ENCODE peak calls at places on chromosomes 7 and 10, in nine cellular contexts. One of them, this sample, is unnamed.
A peak's percentile ranks its signal among the peaks of the same experiment; 100 is the strongest.

GRCh38 chr10:110399163-110400094 is 94.7 kb upstream of the SMNDC1 start:
- DNase-seq in uterus: no peak
- DNase-seq in H54: peak; percentile 54
- DNase-seq in GM20000: no peak
- DNase-seq in CD8-positive, alpha-beta memory T cell: no peak
- DNase-seq in activated naive CD4-positive, alpha-beta T cell treated with anti-CD3 and anti-CD28 coated beads, Interleukin-2, amount 50 U/mL, for 72 hours: no peak
- DNase-seq in cardiac muscle cell: peak; percentile 98
- DNase-seq in cardiac fibroblast: peak; percentile 100
- DNase-seq in activated T-cell treated with anti-CD3 and anti-CD28 coated beads, Interleukin-2, amount 50 U/mL, for 72 hours: no peak
- DNase-seq in this sample: no peak

GRCh38 chr7:29622335-29623265 is 59.0 kb downstream of the PRR15 start:
- DNase-seq in GM20000: no peak
- DNase-seq in CD8-positive, alpha-beta memory T cell: no peak
- DNase-seq in cardiac fibroblast: peak; percentile 96
- DNase-seq in activated T-cell treated with anti-CD3 and anti-CD28 coated beads, Interleukin-2, amount 50 U/mL, for 72 hours: no peak
- DNase-seq in H54: peak; percentile 91
- DNase-seq in uterus: no peak
- DNase-seq in cardiac muscle cell: peak; percentile 83
- DNase-seq in activated naive CD4-positive, alpha-beta T cell treated with anti-CD3 and anti-CD28 coated beads, Interleukin-2, amount 50 U/mL, for 72 hours: no peak
- DNase-seq in this sample: no peak

GRCh38 chr10:5782174-5782573 is 31.1 kb downstream of the GDI2 start:
- DNase-seq in activated naive CD4-positive, alpha-beta T cell treated with anti-CD3 and anti-CD28 coated beads, Interleukin-2, amount 50 U/mL, for 72 hours: no peak
- DNase-seq in activated T-cell treated with anti-CD3 and anti-CD28 coated beads, Interleukin-2, amount 50 U/mL, for 72 hours: no peak
- DNase-seq in CD8-positive, alpha-beta memory T cell: no peak
- DNase-seq in GM20000: no peak
- DNase-seq in cardiac fibroblast: no peak
- DNase-seq in cardiac muscle cell: no peak
- DNase-seq in H54: no peak
- DNase-seq in uterus: no peak
- DNase-seq in this sample: no peak

GRCh38 chr10:92690211-92691041 is 671 bp downstream of the HHEX start:
- DNase-seq in H54: no peak
- DNase-seq in uterus: no peak
- DNase-seq in activated naive CD4-positive, alpha-beta T cell treated with anti-CD3 and anti-CD28 coated beads, Interleukin-2, amount 50 U/mL, for 72 hours: peak; percentile 62
- DNase-seq in cardiac fibroblast: peak; percentile 67
- DNase-seq in GM20000: peak; percentile 68
- DNase-seq in activated T-cell treated with anti-CD3 and anti-CD28 coated beads, Interleukin-2, amount 50 U/mL, for 72 hours: peak; percentile 76
- DNase-seq in CD8-positive, alpha-beta memory T cell: peak; percentile 52
- DNase-seq in cardiac muscle cell: peak; percentile 74
- DNase-seq in this sample: peak; percentile 74

GRCh38 chr7:111638048-111638447 is 75.8 kb upstream of the IMMP2L start:
- DNase-seq in GM20000: no peak
- DNase-seq in cardiac muscle cell: peak; percentile 19
- DNase-seq in CD8-positive, alpha-beta memory T cell: no peak
- DNase-seq in cardiac fibroblast: no peak
- DNase-seq in H54: no peak
- DNase-seq in activated naive CD4-positive, alpha-beta T cell treated with anti-CD3 and anti-CD28 coated beads, Interleukin-2, amount 50 U/mL, for 72 hours: no peak
- DNase-seq in uterus: no peak
- DNase-seq in activated T-cell treated with anti-CD3 and anti-CD28 coated beads, Interleukin-2, amount 50 U/mL, for 72 hours: no peak
- DNase-seq in this sample: no peak

GRCh38 chr10:131074682-131075081 is 236.8 kb downstream of the TCERG1L start:
- DNase-seq in cardiac muscle cell: no peak
- DNase-seq in GM20000: no peak
- DNase-seq in uterus: no peak
- DNase-seq in cardiac fibroblast: no peak
- DNase-seq in CD8-positive, alpha-beta memory T cell: no peak
- DNase-seq in H54: no peak
- DNase-seq in activated naive CD4-positive, alpha-beta T cell treated with anti-CD3 and anti-CD28 coated beads, Interleukin-2, amount 50 U/mL, for 72 hours: no peak
- DNase-seq in activated T-cell treated with anti-CD3 and anti-CD28 coated beads, Interleukin-2, amount 50 U/mL, for 72 hours: no peak
- DNase-seq in this sample: no peak

GRCh38 chr7:37916673-37917660 is at the start of gene SFRP4:
- DNase-seq in cardiac muscle cell: peak; percentile 75
- DNase-seq in CD8-positive, alpha-beta memory T cell: no peak
- DNase-seq in H54: peak; percentile 52
- DNase-seq in activated naive CD4-positive, alpha-beta T cell treated with anti-CD3 and anti-CD28 coated beads, Interleukin-2, amount 50 U/mL, for 72 hours: no peak
- DNase-seq in uterus: peak; percentile 85
- DNase-seq in GM20000: peak; percentile 73
- DNase-seq in activated T-cell treated with anti-CD3 and anti-CD28 coated beads, Interleukin-2, amount 50 U/mL, for 72 hours: peak; percentile 21
- DNase-seq in cardiac fibroblast: peak; percentile 74
- DNase-seq in this sample: peak; percentile 34

GRCh38 chr10:121662945-121663917 is 65.0 kb upstream of the FGFR2 start:
- DNase-seq in cardiac muscle cell: no peak
- DNase-seq in activated T-cell treated with anti-CD3 and anti-CD28 coated beads, Interleukin-2, amount 50 U/mL, for 72 hours: no peak
- DNase-seq in CD8-positive, alpha-beta memory T cell: no peak
- DNase-seq in H54: peak; percentile 14
- DNase-seq in GM20000: peak; percentile 20
- DNase-seq in uterus: no peak
- DNase-seq in activated naive CD4-positive, alpha-beta T cell treated with anti-CD3 and anti-CD28 coated beads, Interleukin-2, amount 50 U/mL, for 72 hours: peak; percentile 7
- DNase-seq in cardiac fibroblast: no peak
- DNase-seq in this sample: no peak

GRCh38 chr7:118349604-118350003 is 125.1 kb downstream of the ANKRD7 start:
- DNase-seq in activated T-cell treated with anti-CD3 and anti-CD28 coated beads, Interleukin-2, amount 50 U/mL, for 72 hours: no peak
- DNase-seq in CD8-positive, alpha-beta memory T cell: no peak
- DNase-seq in H54: no peak
- DNase-seq in activated naive CD4-positive, alpha-beta T cell treated with anti-CD3 and anti-CD28 coated beads, Interleukin-2, amount 50 U/mL, for 72 hours: no peak
- DNase-seq in cardiac muscle cell: no peak
- DNase-seq in GM20000: no peak
- DNase-seq in cardiac fibroblast: no peak
- DNase-seq in uterus: no peak
- DNase-seq in this sample: no peak

GRCh38 chr10:72069751-72070501 is 18.4 kb downstream of the SPOCK2 start:
- DNase-seq in cardiac muscle cell: no peak
- DNase-seq in GM20000: no peak
- DNase-seq in activated naive CD4-positive, alpha-beta T cell treated with anti-CD3 and anti-CD28 coated beads, Interleukin-2, amount 50 U/mL, for 72 hours: no peak
- DNase-seq in CD8-positive, alpha-beta memory T cell: no peak
- DNase-seq in H54: peak; percentile 47
- DNase-seq in activated T-cell treated with anti-CD3 and anti-CD28 coated beads, Interleukin-2, amount 50 U/mL, for 72 hours: no peak
- DNase-seq in cardiac fibroblast: no peak
- DNase-seq in uterus: no peak
- DNase-seq in this sample: no peak

GRCh38 chr7:28358423-28358868 is 53.9 kb upstream of the CREB5 start:
- DNase-seq in activated naive CD4-positive, alpha-beta T cell treated with anti-CD3 and anti-CD28 coated beads, Interleukin-2, amount 50 U/mL, for 72 hours: no peak
- DNase-seq in H54: peak; percentile 81
- DNase-seq in cardiac fibroblast: peak; percentile 94
- DNase-seq in uterus: no peak
- DNase-seq in activated T-cell treated with anti-CD3 and anti-CD28 coated beads, Interleukin-2, amount 50 U/mL, for 72 hours: no peak
- DNase-seq in CD8-positive, alpha-beta memory T cell: no peak
- DNase-seq in GM20000: no peak
- DNase-seq in cardiac muscle cell: peak; percentile 74
- DNase-seq in this sample: no peak

GRCh38 chr7:66845382-66846095 is 75.5 kb upstream of the TMEM248 start:
- DNase-seq in cardiac muscle cell: peak; percentile 3
- DNase-seq in GM20000: no peak
- DNase-seq in uterus: no peak
- DNase-seq in H54: no peak
- DNase-seq in cardiac fibroblast: no peak
- DNase-seq in activated T-cell treated with anti-CD3 and anti-CD28 coated beads, Interleukin-2, amount 50 U/mL, for 72 hours: no peak
- DNase-seq in activated naive CD4-positive, alpha-beta T cell treated with anti-CD3 and anti-CD28 coated beads, Interleukin-2, amount 50 U/mL, for 72 hours: no peak
- DNase-seq in CD8-positive, alpha-beta memory T cell: no peak
- DNase-seq in this sample: peak; percentile 15

GRCh38 chr7:29017666-29018065 is 59.5 kb upstream of the TRIL start:
- DNase-seq in activated T-cell treated with anti-CD3 and anti-CD28 coated beads, Interleukin-2, amount 50 U/mL, for 72 hours: no peak
- DNase-seq in CD8-positive, alpha-beta memory T cell: no peak
- DNase-seq in cardiac muscle cell: peak; percentile 80
- DNase-seq in uterus: no peak
- DNase-seq in cardiac fibroblast: peak; percentile 8
- DNase-seq in GM20000: no peak
- DNase-seq in activated naive CD4-positive, alpha-beta T cell treated with anti-CD3 and anti-CD28 coated beads, Interleukin-2, amount 50 U/mL, for 72 hours: no peak
- DNase-seq in H54: no peak
- DNase-seq in this sample: no peak

GRCh38 chr10:96287392-96288105 is 16.2 kb upstream of the BLNK start:
- DNase-seq in GM20000: peak; percentile 32
- DNase-seq in cardiac muscle cell: peak; percentile 7
- DNase-seq in activated naive CD4-positive, alpha-beta T cell treated with anti-CD3 and anti-CD28 coated beads, Interleukin-2, amount 50 U/mL, for 72 hours: no peak
- DNase-seq in uterus: no peak
- DNase-seq in H54: no peak
- DNase-seq in activated T-cell treated with anti-CD3 and anti-CD28 coated beads, Interleukin-2, amount 50 U/mL, for 72 hours: no peak
- DNase-seq in cardiac fibroblast: peak; percentile 2
- DNase-seq in CD8-positive, alpha-beta memory T cell: no peak
- DNase-seq in this sample: peak; percentile 68

GRCh38 chr10:30219977-30220751 is 128.9 kb downstream of the MTPAP start:
- DNase-seq in cardiac muscle cell: peak; percentile 75
- DNase-seq in CD8-positive, alpha-beta memory T cell: no peak
- DNase-seq in H54: no peak
- DNase-seq in activated T-cell treated with anti-CD3 and anti-CD28 coated beads, Interleukin-2, amount 50 U/mL, for 72 hours: no peak
- DNase-seq in activated naive CD4-positive, alpha-beta T cell treated with anti-CD3 and anti-CD28 coated beads, Interleukin-2, amount 50 U/mL, for 72 hours: no peak
- DNase-seq in uterus: no peak
- DNase-seq in cardiac fibroblast: peak; percentile 60
- DNase-seq in GM20000: peak; percentile 26
- DNase-seq in this sample: no peak

GRCh38 chr10:59508296-59508695 is 145.9 kb upstream of the FAM13C start:
- DNase-seq in CD8-positive, alpha-beta memory T cell: no peak
- DNase-seq in H54: no peak
- DNase-seq in activated T-cell treated with anti-CD3 and anti-CD28 coated beads, Interleukin-2, amount 50 U/mL, for 72 hours: no peak
- DNase-seq in cardiac fibroblast: no peak
- DNase-seq in GM20000: no peak
- DNase-seq in activated naive CD4-positive, alpha-beta T cell treated with anti-CD3 and anti-CD28 coated beads, Interleukin-2, amount 50 U/mL, for 72 hours: no peak
- DNase-seq in uterus: no peak
- DNase-seq in cardiac muscle cell: no peak
- DNase-seq in this sample: no peak

GRCh38 chr10:88557659-88558058 is 25.5 kb downstream of the RNLS start:
- DNase-seq in activated naive CD4-positive, alpha-beta T cell treated with anti-CD3 and anti-CD28 coated beads, Interleukin-2, amount 50 U/mL, for 72 hours: no peak
- DNase-seq in GM20000: no peak
- DNase-seq in uterus: no peak
- DNase-seq in H54: no peak
- DNase-seq in CD8-positive, alpha-beta memory T cell: no peak
- DNase-seq in activated T-cell treated with anti-CD3 and anti-CD28 coated beads, Interleukin-2, amount 50 U/mL, for 72 hours: no peak
- DNase-seq in cardiac muscle cell: peak; percentile 50
- DNase-seq in cardiac fibroblast: peak; percentile 63
- DNase-seq in this sample: no peak

GRCh38 chr7:158979635-158980351 is 123.4 kb downstream of the DYNC2I1 start:
- DNase-seq in GM20000: no peak
- DNase-seq in cardiac fibroblast: no peak
- DNase-seq in activated naive CD4-positive, alpha-beta T cell treated with anti-CD3 and anti-CD28 coated beads, Interleukin-2, amount 50 U/mL, for 72 hours: no peak
- DNase-seq in cardiac muscle cell: no peak
- DNase-seq in activated T-cell treated with anti-CD3 and anti-CD28 coated beads, Interleukin-2, amount 50 U/mL, for 72 hours: no peak
- DNase-seq in uterus: no peak
- DNase-seq in H54: no peak
- DNase-seq in CD8-positive, alpha-beta memory T cell: no peak
- DNase-seq in this sample: no peak

GRCh38 chr7:44876393-44876792 is 8.9 kb downstream of the PURB start:
- DNase-seq in GM20000: no peak
- DNase-seq in cardiac muscle cell: no peak
- DNase-seq in H54: no peak
- DNase-seq in activated T-cell treated with anti-CD3 and anti-CD28 coated beads, Interleukin-2, amount 50 U/mL, for 72 hours: no peak
- DNase-seq in cardiac fibroblast: no peak
- DNase-seq in CD8-positive, alpha-beta memory T cell: no peak
- DNase-seq in activated naive CD4-positive, alpha-beta T cell treated with anti-CD3 and anti-CD28 coated beads, Interleukin-2, amount 50 U/mL, for 72 hours: no peak
- DNase-seq in uterus: no peak
- DNase-seq in this sample: no peak

GRCh38 chr7:143008007-143008901 is 18.7 kb downstream of the OR9A2 start:
- DNase-seq in GM20000: peak; percentile 69
- DNase-seq in activated naive CD4-positive, alpha-beta T cell treated with anti-CD3 and anti-CD28 coated beads, Interleukin-2, amount 50 U/mL, for 72 hours: peak; percentile 87
- DNase-seq in activated T-cell treated with anti-CD3 and anti-CD28 coated beads, Interleukin-2, amount 50 U/mL, for 72 hours: peak; percentile 79
- DNase-seq in cardiac muscle cell: peak; percentile 79
- DNase-seq in CD8-positive, alpha-beta memory T cell: peak; percentile 66
- DNase-seq in uterus: peak; percentile 72
- DNase-seq in H54: peak; percentile 44
- DNase-seq in cardiac fibroblast: peak; percentile 77
- DNase-seq in this sample: peak; percentile 90

GRCh38 chr10:74500026-74500704 is 326.2 kb upstream of the KAT6B start:
- DNase-seq in H54: no peak
- DNase-seq in activated T-cell treated with anti-CD3 and anti-CD28 coated beads, Interleukin-2, amount 50 U/mL, for 72 hours: peak; percentile 31
- DNase-seq in GM20000: no peak
- DNase-seq in cardiac muscle cell: no peak
- DNase-seq in cardiac fibroblast: no peak
- DNase-seq in activated naive CD4-positive, alpha-beta T cell treated with anti-CD3 and anti-CD28 coated beads, Interleukin-2, amount 50 U/mL, for 72 hours: peak; percentile 26
- DNase-seq in CD8-positive, alpha-beta memory T cell: no peak
- DNase-seq in uterus: no peak
- DNase-seq in this sample: no peak

GRCh38 chr7:26512737-26513136 is 221.1 kb downstream of the SNX10 start:
- DNase-seq in cardiac fibroblast: no peak
- DNase-seq in GM20000: no peak
- DNase-seq in activated naive CD4-positive, alpha-beta T cell treated with anti-CD3 and anti-CD28 coated beads, Interleukin-2, amount 50 U/mL, for 72 hours: no peak
- DNase-seq in uterus: no peak
- DNase-seq in CD8-positive, alpha-beta memory T cell: no peak
- DNase-seq in H54: no peak
- DNase-seq in activated T-cell treated with anti-CD3 and anti-CD28 coated beads, Interleukin-2, amount 50 U/mL, for 72 hours: no peak
- DNase-seq in cardiac muscle cell: no peak
- DNase-seq in this sample: no peak

GRCh38 chr10:43594944-43595589 is 11.2 kb upstream of the ZNF485 start:
- DNase-seq in GM20000: peak; percentile 76
- DNase-seq in cardiac muscle cell: peak; percentile 64
- DNase-seq in cardiac fibroblast: peak; percentile 63
- DNase-seq in H54: no peak
- DNase-seq in activated naive CD4-positive, alpha-beta T cell treated with anti-CD3 and anti-CD28 coated beads, Interleukin-2, amount 50 U/mL, for 72 hours: peak; percentile 22
- DNase-seq in uterus: no peak
- DNase-seq in activated T-cell treated with anti-CD3 and anti-CD28 coated beads, Interleukin-2, amount 50 U/mL, for 72 hours: peak; percentile 43
- DNase-seq in CD8-positive, alpha-beta memory T cell: no peak
- DNase-seq in this sample: no peak

GRCh38 chr10:25698638-25699037 is 235.4 kb upstream of the MYO3A start:
- DNase-seq in activated naive CD4-positive, alpha-beta T cell treated with anti-CD3 and anti-CD28 coated beads, Interleukin-2, amount 50 U/mL, for 72 hours: no peak
- DNase-seq in cardiac fibroblast: no peak
- DNase-seq in activated T-cell treated with anti-CD3 and anti-CD28 coated beads, Interleukin-2, amount 50 U/mL, for 72 hours: no peak
- DNase-seq in CD8-positive, alpha-beta memory T cell: no peak
- DNase-seq in cardiac muscle cell: no peak
- DNase-seq in H54: no peak
- DNase-seq in uterus: no peak
- DNase-seq in GM20000: no peak
- DNase-seq in this sample: no peak

GRCh38 chr10:89793649-89794254 is 92.4 kb downstream of the KIF20B start:
- DNase-seq in cardiac muscle cell: peak; percentile 87
- DNase-seq in H54: peak; percentile 22
- DNase-seq in uterus: no peak
- DNase-seq in CD8-positive, alpha-beta memory T cell: no peak
- DNase-seq in activated T-cell treated with anti-CD3 and anti-CD28 coated beads, Interleukin-2, amount 50 U/mL, for 72 hours: peak; percentile 26
- DNase-seq in activated naive CD4-positive, alpha-beta T cell treated with anti-CD3 and anti-CD28 coated beads, Interleukin-2, amount 50 U/mL, for 72 hours: peak; percentile 44
- DNase-seq in GM20000: peak; percentile 69
- DNase-seq in cardiac fibroblast: peak; percentile 86
- DNase-seq in this sample: peak; percentile 55

GRCh38 chr7:14836571-14837189 is 65.9 kb downstream of the DGKB start:
- DNase-seq in cardiac muscle cell: peak; percentile 64
- DNase-seq in activated T-cell treated with anti-CD3 and anti-CD28 coated beads, Interleukin-2, amount 50 U/mL, for 72 hours: no peak
- DNase-seq in cardiac fibroblast: peak; percentile 79
- DNase-seq in GM20000: no peak
- DNase-seq in H54: peak; percentile 53
- DNase-seq in activated naive CD4-positive, alpha-beta T cell treated with anti-CD3 and anti-CD28 coated beads, Interleukin-2, amount 50 U/mL, for 72 hours: no peak
- DNase-seq in CD8-positive, alpha-beta memory T cell: no peak
- DNase-seq in uterus: peak; percentile 23
- DNase-seq in this sample: no peak